ENCODE peak calls at places on chromosomes 2 and 18, in six cellular contexts. K is K562, M is HCT116, S is prostate gland, N is transverse colon, X is stomach. C is an unnamed sample.

GRCh38 chr2:170088776-170089175 is 89.2 kb upstream of the MYO3B start:
- DNase-seq in K (no peak), M (no peak), S (no peak), N (no peak), X (no peak), C (no peak)

GRCh38 chr2:83572400-83572799 is 886.7 kb downstream of the SUCLG1 start:
- DNase-seq in K (no peak), M (no peak), S (no peak), N (no peak), X (no peak), C (no peak)

GRCh38 chr18:35311506-35311905 is 21.5 kb upstream of the ZSCAN30 start:
- DNase-seq in K (no peak), M (no peak), S (no peak), N (no peak), X (no peak), C (no peak)

GRCh38 chr18:32553640-32554039 is 83.0 kb upstream of the GAREM1 start:
- DNase-seq in K (no peak), M (no peak), S (no peak), N (no peak), X (no peak), C (no peak)

GRCh38 chr2:189453998-189454397 is 12.7 kb downstream of the WDR75 start:
- DNase-seq in K (no peak), M (no peak), S (no peak), N (no peak), X (no peak), C (no peak)

GRCh38 chr2:48844418-48845155 is 89.1 kb upstream of the LHCGR start:
- DNase-seq in K (no peak), M (no peak), S (no peak), N (no peak), X (no peak), C (no peak)

GRCh38 chr2:148615446-148615845 is 29.1 kb upstream of the EPC2 start:
- DNase-seq in K (no peak), M (no peak), S (no peak), N (no peak), X (no peak), C (no peak)

GRCh38 chr2:191038241-191038725 is 24.3 kb upstream of the STAT1 start:
- DNase-seq in K (peak), M (no peak), S (no peak), N (no peak), X (no peak), C (no peak)

GRCh38 chr18:32930695-32931301 is 158.0 kb upstream of the KLHL14 start:
- DNase-seq in K (peak), M (peak), S (no peak), N (no peak), X (no peak), C (no peak)

GRCh38 chr2:10571673-10572072 is 118.1 kb downstream of the NOL10 start:
- DNase-seq in K (no peak), M (no peak), S (no peak), N (no peak), X (no peak), C (no peak)

GRCh38 chr2:10574911-10575310 is 114.9 kb downstream of the NOL10 start:
- DNase-seq in K (no peak), M (no peak), S (no peak), N (no peak), X (no peak), C (no peak)

GRCh38 chr2:10573709-10574108 is 116.1 kb downstream of the NOL10 start:
- DNase-seq in K (no peak), M (no peak), S (no peak), N (no peak), X (no peak), C (no peak)

GRCh38 chr2:10571057-10571456 is 118.7 kb downstream of the NOL10 start:
- DNase-seq in K (no peak), M (no peak), S (no peak), N (no peak), X (no peak), C (no peak)

DNA sequence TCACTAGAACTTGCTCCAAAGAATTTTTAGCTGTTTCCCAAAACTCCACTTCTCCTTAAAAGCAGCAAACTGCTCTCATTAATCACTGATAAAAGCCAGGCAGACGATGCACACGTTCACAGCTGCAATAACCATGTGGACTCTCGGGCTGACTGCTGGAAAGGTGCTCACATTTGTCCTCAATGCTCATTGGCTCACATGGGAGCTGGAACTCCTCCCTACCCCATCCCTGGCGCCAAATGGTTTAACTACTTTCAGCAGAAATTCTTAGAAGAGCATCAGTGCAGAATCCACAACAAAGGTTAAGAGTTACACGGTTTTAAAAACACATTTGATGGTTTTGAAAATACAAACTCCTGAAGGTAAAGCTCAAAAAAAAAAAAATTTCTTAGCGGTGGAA is 117.1 kb downstream of the NOL10 start:
- DNase-seq in K (no peak), M (no peak), S (no peak), N (no peak), X (no peak), C (no peak)
- TF ChIP-seq POLR2AphosphoS5 in K (no peak), M (no peak), S (no peak), N (no peak), X (no peak), C (no peak)

GRCh38 chr2:113172721-113173562 is 829 bp upstream of the PSD4 start:
- DNase-seq in K (no peak), M (no peak), S (no peak), N (no peak), X (no peak), C (no peak)

GRCh38 chr2:113171359-113172075 is 2.3 kb upstream of the PSD4 start:
- DNase-seq in K (no peak), M (no peak), S (no peak), N (no peak), X (no peak), C (no peak)

GRCh38 chr2:113175101-113175628 is 1.4 kb downstream of the PSD4 start:
- DNase-seq in K (no peak), M (no peak), S (no peak), N (peak), X (peak), C (no peak)

GRCh38 chr2:113174369-113174735 is 581 bp downstream of the PSD4 start:
- DNase-seq in K (peak), M (no peak), S (no peak), N (no peak), X (no peak), C (no peak)

DNA sequence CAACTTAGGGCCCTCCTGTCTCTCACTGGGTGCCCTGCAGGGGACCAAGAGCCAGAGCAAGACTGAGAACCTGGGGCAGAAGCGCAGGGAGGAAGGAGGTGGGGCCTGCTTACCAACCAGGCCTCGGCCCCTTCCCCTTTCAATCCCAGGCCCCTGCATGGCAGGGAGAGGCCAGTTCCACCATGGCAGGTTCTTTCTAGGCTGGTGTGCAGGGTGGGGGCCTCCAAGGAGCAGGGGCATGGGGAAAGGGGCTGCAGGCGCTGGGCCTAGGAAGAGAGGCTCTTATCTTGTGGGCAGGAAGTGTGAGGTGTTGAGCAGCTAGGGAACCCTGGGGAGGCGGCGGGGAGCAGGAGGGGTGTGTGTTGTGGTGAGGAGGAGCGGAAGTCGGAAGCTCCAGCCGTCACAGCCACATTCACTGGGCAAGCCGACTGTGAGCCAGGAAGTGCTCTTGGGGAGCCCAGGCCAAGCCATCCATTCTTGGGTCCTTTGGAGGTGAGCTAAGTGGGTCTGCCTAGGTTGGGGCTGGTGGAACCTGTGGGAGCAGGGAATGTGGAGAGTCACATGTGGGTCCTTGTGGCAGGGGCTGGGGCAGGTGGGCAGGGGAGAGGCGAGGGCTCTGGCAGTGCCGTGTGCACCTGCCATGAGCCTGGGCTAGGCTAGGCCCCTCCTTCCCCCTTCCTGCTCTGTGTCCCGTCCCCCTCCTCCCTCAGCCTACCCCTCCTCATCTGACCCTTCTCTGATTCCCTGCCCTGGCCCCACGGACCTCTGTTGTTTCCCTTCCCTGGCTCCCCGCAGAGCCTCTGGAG is at the start of gene PSD4:
- DNase-seq in K (peak), M (no peak), S (no peak), N (peak), X (peak), C (no peak)
- TF ChIP-seq POLR2A in K (peak), M (no peak), S (no peak), N (peak), X (no peak), C (no peak)

DNA sequence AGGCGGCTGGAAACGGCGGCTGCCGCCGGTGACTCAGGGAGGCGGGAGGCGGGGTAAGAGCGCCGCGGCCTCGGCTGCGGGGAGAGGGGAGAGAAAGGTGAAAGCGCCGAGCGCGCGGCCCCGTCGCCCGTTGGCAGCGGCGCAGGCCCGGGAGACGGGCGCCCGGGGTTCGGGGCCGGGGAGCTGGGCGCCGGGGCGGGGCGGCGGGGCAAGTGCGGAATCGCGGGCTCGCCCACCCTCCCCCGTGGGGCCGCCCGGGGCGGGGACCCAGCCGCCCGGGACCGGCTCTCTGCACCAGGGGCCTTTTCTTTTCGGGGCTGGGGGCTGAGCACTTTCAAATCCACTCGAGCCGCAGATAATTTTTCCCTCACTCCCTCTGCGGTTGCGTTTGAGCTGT is 219 bp downstream of the KDM3A start:
- DNase-seq in K (no peak), M (no peak), S (no peak), N (no peak), X (no peak), C (no peak)
- TF ChIP-seq POLR2AphosphoS5 in K (peak), M (peak), S (no peak), N (no peak), X (no peak), C (peak)

DNA sequence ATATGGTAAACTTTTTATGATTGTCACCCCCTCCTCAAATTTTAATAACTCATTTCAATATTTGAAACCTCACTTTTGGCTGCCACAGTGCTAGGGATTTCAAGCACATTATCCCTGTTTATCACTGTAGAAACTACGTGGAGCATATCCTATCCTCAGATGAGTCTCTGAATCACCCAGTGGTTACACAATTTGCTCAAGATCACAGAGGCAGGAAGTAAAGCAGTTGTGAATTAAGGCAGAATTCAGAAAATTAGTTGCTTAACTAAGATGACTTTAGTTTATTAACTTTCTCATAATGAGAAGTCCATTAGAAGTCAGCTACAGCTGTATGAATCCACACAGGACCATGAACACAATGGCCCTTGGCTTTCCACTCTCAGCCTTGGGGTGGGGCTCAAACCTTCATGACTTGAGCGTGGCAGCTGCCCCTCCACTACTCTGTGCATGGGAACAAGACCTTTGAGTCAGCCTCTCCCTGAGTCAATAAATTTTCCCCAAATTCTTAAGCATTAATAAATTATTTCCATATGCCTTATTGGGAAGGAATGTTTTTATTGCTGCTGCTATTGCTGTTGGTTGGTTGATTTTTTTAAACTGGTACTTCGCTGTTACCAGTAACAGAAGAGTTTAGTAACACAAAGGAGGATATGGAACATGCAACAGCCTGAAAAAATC is 369.0 kb downstream of the CBLN2 start:
- DNase-seq in K (no peak), M (no peak), S (no peak), N (no peak), X (no peak), C (no peak)
- TF ChIP-seq POLR2A in K (no peak), M (no peak), S (no peak), N (no peak), X (no peak), C (no peak)

GRCh38 chr2:239716536-239717318 is 308.4 kb downstream of the NDUFA10 start:
- DNase-seq in K (no peak), M (no peak), S (no peak), N (no peak), X (no peak), C (peak)
- TF ChIP-seq POLR2AphosphoS5 in K (no peak), M (no peak), S (no peak), N (no peak), X (no peak), C (no peak)

DNA sequence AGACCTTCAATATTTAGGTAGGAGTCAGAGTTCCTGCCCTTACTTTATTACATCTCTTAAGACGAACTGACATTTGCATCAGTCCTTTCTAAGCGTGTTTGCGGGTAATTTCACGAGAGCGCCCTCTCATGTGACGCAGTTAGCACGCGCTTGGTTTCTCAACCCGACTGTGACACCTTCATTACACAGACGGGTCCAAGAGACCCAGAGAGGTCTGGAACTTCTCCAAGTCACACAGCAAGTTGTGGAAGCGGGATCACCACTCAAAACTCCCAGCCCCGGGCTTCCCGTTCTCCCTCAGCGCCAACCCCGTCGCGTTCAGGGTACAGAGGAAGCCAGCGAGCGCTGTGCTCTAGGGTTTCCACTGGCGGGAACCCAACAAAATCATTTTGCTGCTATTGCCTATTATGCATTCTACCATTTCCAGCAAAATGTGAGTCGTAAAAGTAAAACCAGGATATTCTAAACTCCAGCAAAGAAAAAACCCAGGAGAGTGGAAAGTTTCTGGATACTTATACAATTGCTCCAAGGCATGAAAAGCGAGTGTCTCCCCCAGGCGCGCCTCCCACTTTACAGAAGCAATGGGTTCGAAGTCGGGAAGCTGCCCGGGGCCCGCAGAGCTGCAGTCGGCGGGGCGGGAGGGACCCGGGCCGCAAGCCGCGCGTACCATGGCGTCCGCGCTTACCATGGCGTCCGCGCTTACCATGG is 583 bp downstream of the ENOSF1 start:
- DNase-seq in K (peak), M (peak), S (peak), N (peak), X (peak), C (peak)
- TF ChIP-seq POLR2A in K (peak), M (peak), S (no peak), N (no peak), X (no peak), C (no peak)

DNA sequence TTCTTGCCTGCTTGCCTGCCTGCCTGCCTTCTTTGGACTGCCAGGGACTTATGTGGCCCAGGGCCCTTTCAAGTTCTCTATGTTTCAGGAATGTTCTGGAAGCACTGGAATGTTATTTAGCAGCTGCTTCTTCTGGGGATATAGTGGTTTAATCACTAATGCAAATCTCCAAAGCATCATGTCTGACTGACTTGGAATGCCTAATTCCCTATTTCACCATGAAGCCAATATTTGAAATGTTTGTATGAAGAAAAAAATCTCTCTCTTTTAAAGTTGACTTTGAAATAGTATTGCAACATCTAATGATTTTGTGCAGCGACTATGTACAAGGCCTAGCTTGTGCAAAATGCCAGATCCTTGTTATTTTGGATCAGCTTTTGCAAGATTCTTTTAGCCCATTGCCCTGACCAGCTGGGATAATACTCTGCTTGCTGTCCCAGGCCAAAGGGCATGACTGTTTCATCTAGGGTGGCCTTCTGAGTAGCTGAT is 204.6 kb downstream of the RND3 start:
- DNase-seq in K (no peak), M (no peak), S (no peak), N (no peak), X (no peak), C (no peak)
- TF ChIP-seq POLR2AphosphoS5 in K (no peak), M (no peak), S (no peak), N (no peak), X (peak), C (peak)

GRCh38 chr2:232697059-232697806 is at the start of gene GIGYF2:
- DNase-seq in K (peak), M (peak), S (peak), N (peak), X (peak), C (peak)
- TF ChIP-seq POLR2A in K (peak), M (peak), S (peak), N (peak), X (no peak), C (no peak)

C was measured in sigmoid colon.